ENCODE peak calls at places on chromosomes 12 and 14, in seven cellular contexts. One of them, this sample, is unnamed.

GRCh38 chr12:132416827-132417226 is 73.1 kb upstream of the FBRSL1 start:
- DNase-seq in kidney epithelial cell: no peak
- DNase-seq in activated B cell treated with CpG ODN at 0.5 μM for 24 hours: no peak
- DNase-seq in NCI-H1436: no peak
- DNase-seq in vagina: no peak
- DNase-seq in NCI-H2029 treated with DMSO at 0.1 percent for 48 hours: no peak
- DNase-seq in neural progenitor cell: no peak
- DNase-seq in this sample: no peak

GRCh38 chr12:7081037-7081436 is 11.2 kb downstream of the C1R start:
- DNase-seq in NCI-H2029 treated with DMSO at 0.1 percent for 48 hours: no peak
- DNase-seq in vagina: no peak
- DNase-seq in neural progenitor cell: no peak
- DNase-seq in NCI-H1436: no peak
- DNase-seq in kidney epithelial cell: no peak
- DNase-seq in activated B cell treated with CpG ODN at 0.5 μM for 24 hours: no peak
- DNase-seq in this sample: no peak

GRCh38 chr12:64796205-64796845 is 28.1 kb upstream of the TBC1D30 start:
- DNase-seq in activated B cell treated with CpG ODN at 0.5 μM for 24 hours: no peak
- DNase-seq in NCI-H1436: peak; percentile 79
- DNase-seq in kidney epithelial cell: peak; percentile 78
- DNase-seq in vagina: no peak
- DNase-seq in neural progenitor cell: peak; percentile 86
- DNase-seq in NCI-H2029 treated with DMSO at 0.1 percent for 48 hours: peak; percentile 64
- DNase-seq in this sample: peak; percentile 85

GRCh38 chr12:85626782-85627171 is 209.4 kb downstream of the RASSF9 start:
- DNase-seq in NCI-H2029 treated with DMSO at 0.1 percent for 48 hours: no peak
- DNase-seq in activated B cell treated with CpG ODN at 0.5 μM for 24 hours: no peak
- DNase-seq in neural progenitor cell: no peak
- DNase-seq in vagina: no peak
- DNase-seq in NCI-H1436: no peak
- DNase-seq in kidney epithelial cell: no peak
- DNase-seq in this sample: no peak

GRCh38 chr12:111942557-111942956 is 70.4 kb downstream of the TMEM116 start:
- DNase-seq in NCI-H1436: no peak
- DNase-seq in kidney epithelial cell: peak; percentile 28
- DNase-seq in vagina: no peak
- DNase-seq in NCI-H2029 treated with DMSO at 0.1 percent for 48 hours: no peak
- DNase-seq in activated B cell treated with CpG ODN at 0.5 μM for 24 hours: no peak
- DNase-seq in neural progenitor cell: no peak
- DNase-seq in this sample: peak; percentile 5

GRCh38 chr12:66365718-66366485 is 63.6 kb downstream of the HELB start:
- DNase-seq in kidney epithelial cell: no peak
- DNase-seq in NCI-H1436: no peak
- DNase-seq in activated B cell treated with CpG ODN at 0.5 μM for 24 hours: no peak
- DNase-seq in vagina: no peak
- DNase-seq in NCI-H2029 treated with DMSO at 0.1 percent for 48 hours: no peak
- DNase-seq in neural progenitor cell: no peak
- DNase-seq in this sample: peak; percentile 5

GRCh38 chr12:19402211-19402610 is 37.1 kb upstream of the AEBP2 start:
- DNase-seq in vagina: no peak
- DNase-seq in NCI-H1436: no peak
- DNase-seq in NCI-H2029 treated with DMSO at 0.1 percent for 48 hours: no peak
- DNase-seq in neural progenitor cell: peak; percentile 12
- DNase-seq in kidney epithelial cell: no peak
- DNase-seq in activated B cell treated with CpG ODN at 0.5 μM for 24 hours: no peak
- DNase-seq in this sample: no peak

GRCh38 chr12:71476513-71476912 is 36.9 kb downstream of the LGR5 start:
- DNase-seq in vagina: no peak
- DNase-seq in NCI-H1436: no peak
- DNase-seq in NCI-H2029 treated with DMSO at 0.1 percent for 48 hours: no peak
- DNase-seq in neural progenitor cell: no peak
- DNase-seq in activated B cell treated with CpG ODN at 0.5 μM for 24 hours: no peak
- DNase-seq in kidney epithelial cell: peak; percentile 23
- DNase-seq in this sample: peak; percentile 72

GRCh38 chr14:52824479-52824878 is 33.1 kb upstream of the GNPNAT1 start:
- DNase-seq in kidney epithelial cell: no peak
- DNase-seq in neural progenitor cell: no peak
- DNase-seq in NCI-H1436: no peak
- DNase-seq in activated B cell treated with CpG ODN at 0.5 μM for 24 hours: no peak
- DNase-seq in NCI-H2029 treated with DMSO at 0.1 percent for 48 hours: no peak
- DNase-seq in vagina: no peak
- DNase-seq in this sample: no peak

GRCh38 chr12:104218935-104219334 is 3.4 kb downstream of the TXNRD1 start:
- DNase-seq in activated B cell treated with CpG ODN at 0.5 μM for 24 hours: no peak
- DNase-seq in NCI-H1436: no peak
- DNase-seq in vagina: peak; percentile 40
- DNase-seq in NCI-H2029 treated with DMSO at 0.1 percent for 48 hours: no peak
- DNase-seq in kidney epithelial cell: no peak
- DNase-seq in neural progenitor cell: no peak
- DNase-seq in this sample: no peak

GRCh38 chr14:21087294-21088091 is 11.0 kb downstream of the ZNF219 start:
- DNase-seq in vagina: no peak
- DNase-seq in neural progenitor cell: peak; percentile 86
- DNase-seq in activated B cell treated with CpG ODN at 0.5 μM for 24 hours: no peak
- DNase-seq in kidney epithelial cell: no peak
- DNase-seq in NCI-H2029 treated with DMSO at 0.1 percent for 48 hours: no peak
- DNase-seq in NCI-H1436: peak; percentile 36
- DNase-seq in this sample: peak; percentile 87

This sample was measured in AG08395.